ENCODE peak calls at places on chromosomes 2 and 18, in ten cellular contexts. R, X, Y, L, U, C, A, S, F and O are unnamed samples.
A peak's percentile ranks its signal among the peaks of the same experiment; 100 is the strongest.

GRCh38 chr2:54773838-54774237 is 50.4 kb downstream of the EML6 start:
- DNase-seq in L (no peak), A (no peak), U (no peak), S (no peak), R (no peak), Y (no peak), F (no peak), C (no peak), X (no peak), O (no peak)

GRCh38 chr2:242043538-242044205 is 174.1 kb downstream of the RTP5 start:
- DNase-seq in A (no peak), U (no peak), F (no peak), C (no peak), S (no peak), R (no peak), X (no peak), Y (no peak), L (no peak), O (no peak)

GRCh38 chr2:182587831-182588230 is 128.2 kb upstream of the DNAJC10 start:
- DNase-seq in L (no peak), Y (no peak), A (peak; percentile 94), X (no peak), U (no peak), R (no peak), F (no peak), C (peak; percentile 91), S (no peak), O (peak; percentile 58)

GRCh38 chr2:59150430-59150829 is 909.3 kb upstream of the FANCL start:
- DNase-seq in S (no peak), X (no peak), L (no peak), U (no peak), R (no peak), A (no peak), C (no peak), F (no peak), Y (no peak), O (peak; percentile 48)

GRCh38 chr2:223822818-223823217 is 14.6 kb downstream of the AP1S3 start:
- DNase-seq in X (no peak), L (no peak), S (no peak), F (no peak), U (no peak), A (no peak), C (no peak), R (no peak), Y (no peak), O (no peak)

GRCh38 chr2:53353372-53354111 is 414.1 kb upstream of the CHAC2 start:
- DNase-seq in L (no peak), S (no peak), Y (no peak), U (no peak), F (no peak), A (peak; percentile 15), X (no peak), R (no peak), C (no peak), O (peak; percentile 53)

GRCh38 chr2:167450364-167450763 is 562.1 kb downstream of the XIRP2 start:
- DNase-seq in C (no peak), A (no peak), R (no peak), L (no peak), U (no peak), Y (no peak), S (no peak), X (no peak), F (no peak), O (no peak)

GRCh38 chr2:8889978-8890377 is 52.6 kb upstream of the KIDINS220 start:
- DNase-seq in A (peak; percentile 19), L (no peak), F (no peak), R (no peak), X (no peak), Y (no peak), U (no peak), C (no peak), S (no peak), O (peak; percentile 13)

GRCh38 chr18:5197032-5197434 is at the start of gene AKAIN1:
- DNase-seq in R (no peak), F (peak; percentile 40), U (peak; percentile 31), C (no peak), S (no peak), Y (peak; percentile 36), A (peak; percentile 18), X (no peak), L (no peak), O (no peak)

GRCh38 chr2:174868916-174869315 is 104.6 kb upstream of the CHRNA1 start:
- DNase-seq in S (no peak), X (no peak), Y (no peak), R (no peak), U (no peak), C (no peak), L (no peak), A (no peak), F (no peak), O (no peak)

GRCh38 chr2:79670198-79670597 is 157.3 kb downstream of the CTNNA2 start:
- DNase-seq in S (no peak), C (no peak), U (no peak), L (no peak), R (no peak), F (no peak), A (no peak), Y (no peak), X (no peak), O (no peak)

GRCh38 chr2:239966848-239967136 is 58.4 kb downstream of the NDUFA10 start:
- DNase-seq in U (no peak), A (no peak), L (no peak), C (no peak), Y (no peak), X (peak; percentile 35), S (no peak), F (no peak), R (no peak), O (no peak)

GRCh38 chr2:53600835-53601234 is 166.8 kb upstream of the CHAC2 start:
- DNase-seq in U (no peak), F (no peak), C (no peak), L (no peak), Y (peak; percentile 46), X (no peak), A (no peak), R (no peak), S (no peak), O (peak; percentile 23)

GRCh38 chr2:191856111-191856876 is 9.4 kb upstream of the CAVIN2 start:
- DNase-seq in S (no peak), A (no peak), X (no peak), C (no peak), Y (no peak), L (no peak), R (no peak), F (no peak), U (peak; percentile 96), O (no peak)

GRCh38 chr2:10911291-10912075 is at the start of gene KCNF1:
- DNase-seq in A (peak; percentile 65), Y (no peak), S (no peak), F (no peak), U (peak; percentile 66), R (no peak), L (no peak), C (no peak), X (no peak), O (peak; percentile 61)
- TF ChIP-seq CTCF in A (peak; percentile 46), Y (no peak), S (no peak), F (peak; percentile 41), U (peak; percentile 20), R (no peak), L (peak; percentile 8), C (peak; percentile 35), X (no peak), O (peak; percentile 35)

GRCh38 chr18:79607361-79607930 is 72.2 kb upstream of the CTDP1 start:
- DNase-seq in R (no peak), Y (peak; percentile 29), X (peak; percentile 10), A (no peak), F (peak; percentile 6), C (no peak), U (no peak), S (no peak), L (no peak), O (no peak)

GRCh38 chr18:79609841-79610281 is 69.7 kb upstream of the CTDP1 start:
- DNase-seq in C (no peak), S (no peak), Y (peak; percentile 31), A (no peak), F (peak; percentile 13), L (no peak), R (no peak), X (no peak), U (no peak), O (no peak)

GRCh38 chr18:79608069-79608468 is 71.5 kb upstream of the CTDP1 start:
- DNase-seq in U (no peak), L (no peak), S (no peak), X (peak; percentile 7), Y (peak; percentile 23), F (no peak), A (no peak), C (no peak), R (no peak), O (no peak)

GRCh38 chr18:79609021-79609461 is 70.6 kb upstream of the CTDP1 start:
- DNase-seq in X (no peak), U (no peak), R (no peak), C (no peak), F (peak; percentile 6), A (no peak), S (no peak), Y (peak; percentile 16), L (no peak), O (no peak)

DNA sequence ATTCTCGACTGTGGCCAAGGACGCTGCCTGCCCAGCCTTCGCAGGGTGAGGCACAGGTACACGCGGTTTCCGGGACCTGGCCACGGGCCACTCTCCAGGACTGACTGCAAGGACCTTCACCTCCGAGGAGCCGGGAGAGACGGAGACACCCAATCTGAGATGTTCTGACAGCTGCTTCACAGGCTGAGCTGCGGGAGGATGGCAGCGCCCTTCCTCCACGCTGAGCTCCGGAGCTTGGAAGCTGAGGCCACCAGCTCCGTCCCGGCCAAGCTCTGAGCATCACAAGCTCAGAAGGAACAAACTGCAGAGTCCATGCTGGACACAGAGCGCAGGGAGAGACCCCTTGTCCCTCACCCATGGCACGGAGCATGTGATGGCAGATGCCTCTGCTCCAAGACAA is 71.1 kb upstream of the CTDP1 start:
- DNase-seq in S (no peak), A (no peak), F (peak; percentile 8), C (no peak), R (no peak), Y (peak; percentile 22), L (no peak), X (peak; percentile 10), U (no peak), O (no peak)
- H3K27me3 ChIP-seq in S (no peaks in the 10 kb centered on the region), A (peaks cover 6% of the 10 kb centered on the region), F (no peaks in the 10 kb centered on the region), C (no peaks in the 10 kb centered on the region), R (peaks cover 15% of the 10 kb centered on the region), Y (peaks cover 40% of the 10 kb centered on the region), L (no peaks in the 10 kb centered on the region), X (no peaks in the 10 kb centered on the region), U (no peaks in the 10 kb centered on the region), O (no peaks in the 10 kb centered on the region)

DNA sequence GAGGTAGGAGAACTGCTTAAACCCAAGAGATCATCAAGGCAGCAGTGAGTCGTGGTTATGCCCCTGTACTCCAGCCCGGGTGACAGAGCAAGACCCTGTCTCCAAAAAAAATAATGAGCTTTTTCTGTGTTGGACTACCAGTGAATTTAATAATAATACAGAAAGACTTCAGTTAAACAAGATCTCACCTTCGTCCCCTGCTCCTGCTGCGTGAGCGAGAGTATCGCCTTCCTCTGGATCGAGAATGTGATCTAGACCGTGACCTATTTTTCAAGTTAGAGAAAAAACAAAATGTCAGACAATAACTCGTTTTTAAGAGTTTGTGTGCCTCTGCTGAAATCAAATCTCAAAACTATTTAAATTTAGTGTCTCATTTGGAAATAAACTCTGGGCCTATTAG is 2.8 kb downstream of the SRSF7 start:
- DNase-seq in R (no peak), Y (no peak), F (no peak), L (no peak), A (no peak), S (no peak), U (no peak), X (no peak), C (no peak), O (no peak)
- H3K4me3 ChIP-seq in R (peak overlapping the region; percentile 86), Y (no peak overlapping the region), F (no peak overlapping the region), L (no peak overlapping the region), A (no peak overlapping the region), S (no peak overlapping the region), U (no peak overlapping the region), X (no peak overlapping the region), C (no peak overlapping the region), O (no peak overlapping the region)

GRCh38 chr2:144834954-144835633 is 315.2 kb upstream of the ZEB2 start:
- DNase-seq in S (no peak), F (peak; percentile 8), Y (no peak), R (no peak), X (peak; percentile 15), L (no peak), C (peak; percentile 74), A (peak; percentile 88), U (peak; percentile 40), O (peak; percentile 34)
- TF ChIP-seq CTCF in S (no peak), F (no peak), Y (no peak), R (no peak), X (no peak), L (no peak), C (no peak), A (no peak), U (no peak), O (no peak)